ENCODE peak calls at places on chromosomes 3 and 15, in eight cellular contexts. One of them, this sample, is unnamed.

GRCh38 chr3:66181764-66182163 is 39.0 kb upstream of the SLC25A26 start:
- DNase-seq in stimulated activated CD4-positive, alpha-beta T cell treated with anti-CD3 and anti-CD28 coated beads, Interleukin-1b, Interleukin-23, amount 100 ng/mL, for 24 hours: no peak
- DNase-seq in heart left ventricle: peak
- DNase-seq in NCI-H748 treated with DMSO at 0.1 percent for 48 hours: no peak
- DNase-seq in AG08395: no peak
- DNase-seq in GM23338: no peak
- DNase-seq in GM10248: no peak
- DNase-seq in H4: no peak
- DNase-seq in this sample: no peak

GRCh38 chr3:13483286-13483685 is 3.2 kb downstream of the HDAC11 start:
- DNase-seq in stimulated activated CD4-positive, alpha-beta T cell treated with anti-CD3 and anti-CD28 coated beads, Interleukin-1b, Interleukin-23, amount 100 ng/mL, for 24 hours: no peak
- DNase-seq in heart left ventricle: no peak
- DNase-seq in NCI-H748 treated with DMSO at 0.1 percent for 48 hours: no peak
- DNase-seq in AG08395: no peak
- DNase-seq in GM23338: no peak
- DNase-seq in GM10248: no peak
- DNase-seq in H4: no peak
- DNase-seq in this sample: no peak

GRCh38 chr3:127748754-127749327 is 73.5 kb downstream of the MGLL start:
- DNase-seq in stimulated activated CD4-positive, alpha-beta T cell treated with anti-CD3 and anti-CD28 coated beads, Interleukin-1b, Interleukin-23, amount 100 ng/mL, for 24 hours: no peak
- DNase-seq in heart left ventricle: no peak
- DNase-seq in NCI-H748 treated with DMSO at 0.1 percent for 48 hours: no peak
- DNase-seq in AG08395: peak
- DNase-seq in GM23338: no peak
- DNase-seq in GM10248: no peak
- DNase-seq in H4: no peak
- DNase-seq in this sample: no peak

GRCh38 chr3:81472600-81473362 is 288.7 kb downstream of the GBE1 start:
- DNase-seq in stimulated activated CD4-positive, alpha-beta T cell treated with anti-CD3 and anti-CD28 coated beads, Interleukin-1b, Interleukin-23, amount 100 ng/mL, for 24 hours: no peak
- DNase-seq in heart left ventricle: no peak
- DNase-seq in NCI-H748 treated with DMSO at 0.1 percent for 48 hours: no peak
- DNase-seq in AG08395: no peak
- DNase-seq in GM23338: peak
- DNase-seq in GM10248: no peak
- DNase-seq in H4: no peak
- DNase-seq in this sample: no peak

GRCh38 chr15:81315452-81316203 is 8.3 kb downstream of the STARD5 start:
- DNase-seq in stimulated activated CD4-positive, alpha-beta T cell treated with anti-CD3 and anti-CD28 coated beads, Interleukin-1b, Interleukin-23, amount 100 ng/mL, for 24 hours: no peak
- DNase-seq in heart left ventricle: no peak
- DNase-seq in NCI-H748 treated with DMSO at 0.1 percent for 48 hours: no peak
- DNase-seq in AG08395: no peak
- DNase-seq in GM23338: no peak
- DNase-seq in GM10248: no peak
- DNase-seq in H4: no peak
- DNase-seq in this sample: no peak

GRCh38 chr3:177640319-177640997 is 443.2 kb upstream of the TBL1XR1 start:
- DNase-seq in stimulated activated CD4-positive, alpha-beta T cell treated with anti-CD3 and anti-CD28 coated beads, Interleukin-1b, Interleukin-23, amount 100 ng/mL, for 24 hours: no peak
- DNase-seq in heart left ventricle: peak
- DNase-seq in NCI-H748 treated with DMSO at 0.1 percent for 48 hours: peak
- DNase-seq in AG08395: no peak
- DNase-seq in GM23338: peak
- DNase-seq in GM10248: no peak
- DNase-seq in H4: no peak
- DNase-seq in this sample: no peak

GRCh38 chr3:99031778-99032177 is 130.3 kb upstream of the DCBLD2 start:
- DNase-seq in stimulated activated CD4-positive, alpha-beta T cell treated with anti-CD3 and anti-CD28 coated beads, Interleukin-1b, Interleukin-23, amount 100 ng/mL, for 24 hours: no peak
- DNase-seq in heart left ventricle: no peak
- DNase-seq in NCI-H748 treated with DMSO at 0.1 percent for 48 hours: no peak
- DNase-seq in AG08395: no peak
- DNase-seq in GM23338: no peak
- DNase-seq in GM10248: no peak
- DNase-seq in H4: no peak
- DNase-seq in this sample: no peak

GRCh38 chr15:60299452-60300047 is 98.2 kb downstream of the ANXA2 start:
- DNase-seq in stimulated activated CD4-positive, alpha-beta T cell treated with anti-CD3 and anti-CD28 coated beads, Interleukin-1b, Interleukin-23, amount 100 ng/mL, for 24 hours: no peak
- DNase-seq in heart left ventricle: no peak
- DNase-seq in NCI-H748 treated with DMSO at 0.1 percent for 48 hours: peak
- DNase-seq in AG08395: peak
- DNase-seq in GM23338: peak
- DNase-seq in GM10248: no peak
- DNase-seq in H4: no peak
- DNase-seq in this sample: no peak

GRCh38 chr3:88957751-88958452 is 149.5 kb upstream of the EPHA3 start:
- DNase-seq in stimulated activated CD4-positive, alpha-beta T cell treated with anti-CD3 and anti-CD28 coated beads, Interleukin-1b, Interleukin-23, amount 100 ng/mL, for 24 hours: no peak
- DNase-seq in heart left ventricle: no peak
- DNase-seq in NCI-H748 treated with DMSO at 0.1 percent for 48 hours: no peak
- DNase-seq in AG08395: peak
- DNase-seq in GM23338: no peak
- DNase-seq in GM10248: no peak
- DNase-seq in H4: no peak
- DNase-seq in this sample: no peak

GRCh38 chr3:51680663-51681230 is 9.7 kb downstream of the TEX264 start:
- DNase-seq in stimulated activated CD4-positive, alpha-beta T cell treated with anti-CD3 and anti-CD28 coated beads, Interleukin-1b, Interleukin-23, amount 100 ng/mL, for 24 hours: no peak
- DNase-seq in heart left ventricle: no peak
- DNase-seq in NCI-H748 treated with DMSO at 0.1 percent for 48 hours: no peak
- DNase-seq in AG08395: no peak
- DNase-seq in GM23338: no peak
- DNase-seq in GM10248: no peak
- DNase-seq in H4: no peak
- DNase-seq in this sample: no peak

GRCh38 chr3:132509096-132509495 is 88.0 kb upstream of the ACKR4 start:
- DNase-seq in stimulated activated CD4-positive, alpha-beta T cell treated with anti-CD3 and anti-CD28 coated beads, Interleukin-1b, Interleukin-23, amount 100 ng/mL, for 24 hours: no peak
- DNase-seq in heart left ventricle: no peak
- DNase-seq in NCI-H748 treated with DMSO at 0.1 percent for 48 hours: no peak
- DNase-seq in AG08395: no peak
- DNase-seq in GM23338: no peak
- DNase-seq in GM10248: no peak
- DNase-seq in H4: no peak
- DNase-seq in this sample: no peak

GRCh38 chr15:65653781-65654521 is 32.2 kb downstream of the SLC24A1 start:
- DNase-seq in stimulated activated CD4-positive, alpha-beta T cell treated with anti-CD3 and anti-CD28 coated beads, Interleukin-1b, Interleukin-23, amount 100 ng/mL, for 24 hours: no peak
- DNase-seq in heart left ventricle: no peak
- DNase-seq in NCI-H748 treated with DMSO at 0.1 percent for 48 hours: no peak
- DNase-seq in AG08395: no peak
- DNase-seq in GM23338: no peak
- DNase-seq in GM10248: no peak
- DNase-seq in H4: no peak
- DNase-seq in this sample: no peak

GRCh38 chr3:181454451-181455027 is 257.2 kb upstream of the SOX2 start:
- DNase-seq in stimulated activated CD4-positive, alpha-beta T cell treated with anti-CD3 and anti-CD28 coated beads, Interleukin-1b, Interleukin-23, amount 100 ng/mL, for 24 hours: no peak
- DNase-seq in heart left ventricle: no peak
- DNase-seq in NCI-H748 treated with DMSO at 0.1 percent for 48 hours: no peak
- DNase-seq in AG08395: no peak
- DNase-seq in GM23338: peak
- DNase-seq in GM10248: no peak
- DNase-seq in H4: no peak
- DNase-seq in this sample: no peak

GRCh38 chr3:105527949-105528348 is 161.2 kb downstream of the ALCAM start:
- DNase-seq in stimulated activated CD4-positive, alpha-beta T cell treated with anti-CD3 and anti-CD28 coated beads, Interleukin-1b, Interleukin-23, amount 100 ng/mL, for 24 hours: peak
- DNase-seq in heart left ventricle: no peak
- DNase-seq in NCI-H748 treated with DMSO at 0.1 percent for 48 hours: peak
- DNase-seq in AG08395: no peak
- DNase-seq in GM23338: no peak
- DNase-seq in GM10248: peak
- DNase-seq in H4: peak
- DNase-seq in this sample: no peak

GRCh38 chr3:8001712-8002111 is 499.9 kb upstream of the LMCD1 start:
- DNase-seq in stimulated activated CD4-positive, alpha-beta T cell treated with anti-CD3 and anti-CD28 coated beads, Interleukin-1b, Interleukin-23, amount 100 ng/mL, for 24 hours: no peak
- DNase-seq in heart left ventricle: peak
- DNase-seq in NCI-H748 treated with DMSO at 0.1 percent for 48 hours: no peak
- DNase-seq in AG08395: no peak
- DNase-seq in GM23338: no peak
- DNase-seq in GM10248: no peak
- DNase-seq in H4: no peak
- DNase-seq in this sample: no peak

GRCh38 chr15:72797834-72798233 is 14.3 kb upstream of the ADPGK start:
- DNase-seq in stimulated activated CD4-positive, alpha-beta T cell treated with anti-CD3 and anti-CD28 coated beads, Interleukin-1b, Interleukin-23, amount 100 ng/mL, for 24 hours: no peak
- DNase-seq in heart left ventricle: no peak
- DNase-seq in NCI-H748 treated with DMSO at 0.1 percent for 48 hours: no peak
- DNase-seq in AG08395: no peak
- DNase-seq in GM23338: no peak
- DNase-seq in GM10248: no peak
- DNase-seq in H4: no peak
- DNase-seq in this sample: no peak

GRCh38 chr15:29044506-29044905 is 158.7 kb downstream of the APBA2 start:
- DNase-seq in stimulated activated CD4-positive, alpha-beta T cell treated with anti-CD3 and anti-CD28 coated beads, Interleukin-1b, Interleukin-23, amount 100 ng/mL, for 24 hours: no peak
- DNase-seq in heart left ventricle: no peak
- DNase-seq in NCI-H748 treated with DMSO at 0.1 percent for 48 hours: no peak
- DNase-seq in AG08395: no peak
- DNase-seq in GM23338: no peak
- DNase-seq in GM10248: no peak
- DNase-seq in H4: no peak
- DNase-seq in this sample: no peak

GRCh38 chr3:193732391-193732790 is 139.4 kb downstream of the OPA1 start:
- DNase-seq in stimulated activated CD4-positive, alpha-beta T cell treated with anti-CD3 and anti-CD28 coated beads, Interleukin-1b, Interleukin-23, amount 100 ng/mL, for 24 hours: no peak
- DNase-seq in heart left ventricle: no peak
- DNase-seq in NCI-H748 treated with DMSO at 0.1 percent for 48 hours: no peak
- DNase-seq in AG08395: peak
- DNase-seq in GM23338: no peak
- DNase-seq in GM10248: no peak
- DNase-seq in H4: peak
- DNase-seq in this sample: no peak

GRCh38 chr15:85615930-85616329 is 178.8 kb downstream of the KLHL25 start:
- DNase-seq in stimulated activated CD4-positive, alpha-beta T cell treated with anti-CD3 and anti-CD28 coated beads, Interleukin-1b, Interleukin-23, amount 100 ng/mL, for 24 hours: no peak
- DNase-seq in heart left ventricle: peak
- DNase-seq in NCI-H748 treated with DMSO at 0.1 percent for 48 hours: no peak
- DNase-seq in AG08395: peak
- DNase-seq in GM23338: peak
- DNase-seq in GM10248: peak
- DNase-seq in H4: peak
- DNase-seq in this sample: peak